ENCODE peak calls at places on chromosomes 3 and 15, in five cellular contexts. One of them, this sample, is unnamed.

GRCh38 chr3:5217824-5218595 is 30.5 kb downstream of the EDEM1 start:
- DNase-seq in stimulated activated CD8-positive, alpha-beta memory T cell treated with anti-CD3 and anti-CD28 coated beads, Interleukin-4, amount 100 ng/mL, for 1 hour: no peak
- DNase-seq in stimulated activated CD4-positive, alpha-beta T cell treated with anti-CD3 and anti-CD28 coated beads, Interleukin-15, amount 100 ng/mL, for 24 hours: no peak
- DNase-seq in caudate nucleus: peak
- DNase-seq in Panc1: no peak
- DNase-seq in this sample: no peak

GRCh38 chr15:72967836-72968530 is 84.3 kb upstream of the NEO1 start:
- DNase-seq in stimulated activated CD8-positive, alpha-beta memory T cell treated with anti-CD3 and anti-CD28 coated beads, Interleukin-4, amount 100 ng/mL, for 1 hour: no peak
- DNase-seq in caudate nucleus: no peak
- DNase-seq in Panc1: no peak
- DNase-seq in stimulated activated CD4-positive, alpha-beta T cell treated with anti-CD3 and anti-CD28 coated beads, Interleukin-15, amount 100 ng/mL, for 24 hours: no peak
- DNase-seq in this sample: no peak

GRCh38 chr3:179652467-179653105 is at the start of gene USP13:
- DNase-seq in caudate nucleus: peak
- DNase-seq in stimulated activated CD8-positive, alpha-beta memory T cell treated with anti-CD3 and anti-CD28 coated beads, Interleukin-4, amount 100 ng/mL, for 1 hour: peak
- DNase-seq in Panc1: no peak
- DNase-seq in stimulated activated CD4-positive, alpha-beta T cell treated with anti-CD3 and anti-CD28 coated beads, Interleukin-15, amount 100 ng/mL, for 24 hours: peak
- DNase-seq in this sample: no peak

GRCh38 chr15:23648920-23649515 is 1.4 kb upstream of the MAGEL2 start:
- DNase-seq in caudate nucleus: no peak
- DNase-seq in stimulated activated CD4-positive, alpha-beta T cell treated with anti-CD3 and anti-CD28 coated beads, Interleukin-15, amount 100 ng/mL, for 24 hours: peak
- DNase-seq in Panc1: no peak
- DNase-seq in stimulated activated CD8-positive, alpha-beta memory T cell treated with anti-CD3 and anti-CD28 coated beads, Interleukin-4, amount 100 ng/mL, for 1 hour: no peak
- DNase-seq in this sample: no peak

GRCh38 chr3:50365080-50365841 is 5.9 kb upstream of the TMEM115 start:
- DNase-seq in stimulated activated CD4-positive, alpha-beta T cell treated with anti-CD3 and anti-CD28 coated beads, Interleukin-15, amount 100 ng/mL, for 24 hours: peak
- DNase-seq in Panc1: no peak
- DNase-seq in stimulated activated CD8-positive, alpha-beta memory T cell treated with anti-CD3 and anti-CD28 coated beads, Interleukin-4, amount 100 ng/mL, for 1 hour: peak
- DNase-seq in caudate nucleus: peak
- DNase-seq in this sample: no peak

GRCh38 chr3:52288674-52289073 is 1.0 kb downstream of the GLYCTK start:
- DNase-seq in Panc1: no peak
- DNase-seq in caudate nucleus: no peak
- DNase-seq in stimulated activated CD4-positive, alpha-beta T cell treated with anti-CD3 and anti-CD28 coated beads, Interleukin-15, amount 100 ng/mL, for 24 hours: no peak
- DNase-seq in stimulated activated CD8-positive, alpha-beta memory T cell treated with anti-CD3 and anti-CD28 coated beads, Interleukin-4, amount 100 ng/mL, for 1 hour: no peak
- DNase-seq in this sample: no peak

GRCh38 chr3:56119575-56120349 is 348.5 kb downstream of the ERC2 start:
- DNase-seq in stimulated activated CD4-positive, alpha-beta T cell treated with anti-CD3 and anti-CD28 coated beads, Interleukin-15, amount 100 ng/mL, for 24 hours: no peak
- DNase-seq in stimulated activated CD8-positive, alpha-beta memory T cell treated with anti-CD3 and anti-CD28 coated beads, Interleukin-4, amount 100 ng/mL, for 1 hour: no peak
- DNase-seq in caudate nucleus: no peak
- DNase-seq in Panc1: no peak
- DNase-seq in this sample: no peak

GRCh38 chr3:63654246-63654645 is 1.8 kb downstream of the SNTN start:
- DNase-seq in Panc1: no peak
- DNase-seq in stimulated activated CD4-positive, alpha-beta T cell treated with anti-CD3 and anti-CD28 coated beads, Interleukin-15, amount 100 ng/mL, for 24 hours: no peak
- DNase-seq in caudate nucleus: no peak
- DNase-seq in stimulated activated CD8-positive, alpha-beta memory T cell treated with anti-CD3 and anti-CD28 coated beads, Interleukin-4, amount 100 ng/mL, for 1 hour: no peak
- DNase-seq in this sample: no peak

GRCh38 chr15:82128401-82129143 is 82.8 kb upstream of the MEX3B start:
- DNase-seq in stimulated activated CD8-positive, alpha-beta memory T cell treated with anti-CD3 and anti-CD28 coated beads, Interleukin-4, amount 100 ng/mL, for 1 hour: no peak
- DNase-seq in caudate nucleus: no peak
- DNase-seq in Panc1: no peak
- DNase-seq in stimulated activated CD4-positive, alpha-beta T cell treated with anti-CD3 and anti-CD28 coated beads, Interleukin-15, amount 100 ng/mL, for 24 hours: no peak
- DNase-seq in this sample: no peak

GRCh38 chr3:56975562-56975961 is 84.9 kb upstream of the SPATA12 start:
- DNase-seq in stimulated activated CD4-positive, alpha-beta T cell treated with anti-CD3 and anti-CD28 coated beads, Interleukin-15, amount 100 ng/mL, for 24 hours: no peak
- DNase-seq in Panc1: no peak
- DNase-seq in stimulated activated CD8-positive, alpha-beta memory T cell treated with anti-CD3 and anti-CD28 coated beads, Interleukin-4, amount 100 ng/mL, for 1 hour: no peak
- DNase-seq in caudate nucleus: no peak
- DNase-seq in this sample: no peak

GRCh38 chr3:129793947-129794318 is 99.6 kb downstream of the TMCC1 start:
- DNase-seq in stimulated activated CD4-positive, alpha-beta T cell treated with anti-CD3 and anti-CD28 coated beads, Interleukin-15, amount 100 ng/mL, for 24 hours: no peak
- DNase-seq in stimulated activated CD8-positive, alpha-beta memory T cell treated with anti-CD3 and anti-CD28 coated beads, Interleukin-4, amount 100 ng/mL, for 1 hour: no peak
- DNase-seq in Panc1: no peak
- DNase-seq in caudate nucleus: no peak
- DNase-seq in this sample: no peak

GRCh38 chr3:156187146-156187769 is 66.9 kb downstream of the KCNAB1 start:
- DNase-seq in stimulated activated CD8-positive, alpha-beta memory T cell treated with anti-CD3 and anti-CD28 coated beads, Interleukin-4, amount 100 ng/mL, for 1 hour: no peak
- DNase-seq in caudate nucleus: no peak
- DNase-seq in Panc1: no peak
- DNase-seq in stimulated activated CD4-positive, alpha-beta T cell treated with anti-CD3 and anti-CD28 coated beads, Interleukin-15, amount 100 ng/mL, for 24 hours: no peak
- DNase-seq in this sample: no peak

GRCh38 chr3:185335799-185336198 is 27.1 kb upstream of the MAP3K13 start:
- DNase-seq in caudate nucleus: no peak
- DNase-seq in stimulated activated CD4-positive, alpha-beta T cell treated with anti-CD3 and anti-CD28 coated beads, Interleukin-15, amount 100 ng/mL, for 24 hours: no peak
- DNase-seq in Panc1: peak
- DNase-seq in stimulated activated CD8-positive, alpha-beta memory T cell treated with anti-CD3 and anti-CD28 coated beads, Interleukin-4, amount 100 ng/mL, for 1 hour: no peak
- DNase-seq in this sample: no peak

GRCh38 chr15:42065008-42065407 is 29.4 kb downstream of the PLA2G4D start:
- DNase-seq in stimulated activated CD4-positive, alpha-beta T cell treated with anti-CD3 and anti-CD28 coated beads, Interleukin-15, amount 100 ng/mL, for 24 hours: no peak
- DNase-seq in Panc1: no peak
- DNase-seq in caudate nucleus: no peak
- DNase-seq in stimulated activated CD8-positive, alpha-beta memory T cell treated with anti-CD3 and anti-CD28 coated beads, Interleukin-4, amount 100 ng/mL, for 1 hour: no peak
- DNase-seq in this sample: no peak

GRCh38 chr3:161770532-161771386 is 274.2 kb downstream of the OTOL1 start:
- DNase-seq in caudate nucleus: no peak
- DNase-seq in Panc1: no peak
- DNase-seq in stimulated activated CD4-positive, alpha-beta T cell treated with anti-CD3 and anti-CD28 coated beads, Interleukin-15, amount 100 ng/mL, for 24 hours: peak
- DNase-seq in stimulated activated CD8-positive, alpha-beta memory T cell treated with anti-CD3 and anti-CD28 coated beads, Interleukin-4, amount 100 ng/mL, for 1 hour: no peak
- DNase-seq in this sample: no peak

GRCh38 chr3:127684871-127685707 is 12.3 kb downstream of the ABTB1 start:
- DNase-seq in stimulated activated CD8-positive, alpha-beta memory T cell treated with anti-CD3 and anti-CD28 coated beads, Interleukin-4, amount 100 ng/mL, for 1 hour: no peak
- DNase-seq in Panc1: no peak
- DNase-seq in stimulated activated CD4-positive, alpha-beta T cell treated with anti-CD3 and anti-CD28 coated beads, Interleukin-15, amount 100 ng/mL, for 24 hours: no peak
- DNase-seq in caudate nucleus: no peak
- DNase-seq in this sample: no peak

GRCh38 chr15:47473857-47474256 is 243.4 kb upstream of the SEMA6D start:
- DNase-seq in caudate nucleus: no peak
- DNase-seq in stimulated activated CD4-positive, alpha-beta T cell treated with anti-CD3 and anti-CD28 coated beads, Interleukin-15, amount 100 ng/mL, for 24 hours: no peak
- DNase-seq in stimulated activated CD8-positive, alpha-beta memory T cell treated with anti-CD3 and anti-CD28 coated beads, Interleukin-4, amount 100 ng/mL, for 1 hour: no peak
- DNase-seq in Panc1: no peak
- DNase-seq in this sample: peak

GRCh38 chr3:8532251-8532831 is 30.7 kb downstream of the LMCD1 start:
- DNase-seq in caudate nucleus: no peak
- DNase-seq in stimulated activated CD4-positive, alpha-beta T cell treated with anti-CD3 and anti-CD28 coated beads, Interleukin-15, amount 100 ng/mL, for 24 hours: no peak
- DNase-seq in stimulated activated CD8-positive, alpha-beta memory T cell treated with anti-CD3 and anti-CD28 coated beads, Interleukin-4, amount 100 ng/mL, for 1 hour: no peak
- DNase-seq in Panc1: no peak
- DNase-seq in this sample: no peak

GRCh38 chr3:107431048-107431297 is 53.7 kb downstream of the CCDC54 start:
- DNase-seq in stimulated activated CD8-positive, alpha-beta memory T cell treated with anti-CD3 and anti-CD28 coated beads, Interleukin-4, amount 100 ng/mL, for 1 hour: no peak
- DNase-seq in stimulated activated CD4-positive, alpha-beta T cell treated with anti-CD3 and anti-CD28 coated beads, Interleukin-15, amount 100 ng/mL, for 24 hours: peak
- DNase-seq in caudate nucleus: peak
- DNase-seq in Panc1: no peak
- DNase-seq in this sample: peak

GRCh38 chr3:132879651-132880050 is 157.4 kb upstream of the NPHP3 start:
- DNase-seq in stimulated activated CD8-positive, alpha-beta memory T cell treated with anti-CD3 and anti-CD28 coated beads, Interleukin-4, amount 100 ng/mL, for 1 hour: no peak
- DNase-seq in stimulated activated CD4-positive, alpha-beta T cell treated with anti-CD3 and anti-CD28 coated beads, Interleukin-15, amount 100 ng/mL, for 24 hours: no peak
- DNase-seq in caudate nucleus: no peak
- DNase-seq in Panc1: no peak
- DNase-seq in this sample: no peak

GRCh38 chr3:138947303-138948121 is 495 bp downstream of the FOXL2NB start:
- DNase-seq in stimulated activated CD4-positive, alpha-beta T cell treated with anti-CD3 and anti-CD28 coated beads, Interleukin-15, amount 100 ng/mL, for 24 hours: no peak
- DNase-seq in Panc1: no peak
- DNase-seq in caudate nucleus: no peak
- DNase-seq in stimulated activated CD8-positive, alpha-beta memory T cell treated with anti-CD3 and anti-CD28 coated beads, Interleukin-4, amount 100 ng/mL, for 1 hour: no peak
- DNase-seq in this sample: no peak

GRCh38 chr15:24786347-24786746 is 110.8 kb downstream of the NPAP1 start:
- DNase-seq in stimulated activated CD8-positive, alpha-beta memory T cell treated with anti-CD3 and anti-CD28 coated beads, Interleukin-4, amount 100 ng/mL, for 1 hour: no peak
- DNase-seq in stimulated activated CD4-positive, alpha-beta T cell treated with anti-CD3 and anti-CD28 coated beads, Interleukin-15, amount 100 ng/mL, for 24 hours: no peak
- DNase-seq in caudate nucleus: no peak
- DNase-seq in Panc1: no peak
- DNase-seq in this sample: no peak

GRCh38 chr3:14598143-14598569 is 53.4 kb upstream of the CCDC174 start:
- DNase-seq in caudate nucleus: peak
- DNase-seq in stimulated activated CD4-positive, alpha-beta T cell treated with anti-CD3 and anti-CD28 coated beads, Interleukin-15, amount 100 ng/mL, for 24 hours: peak
- DNase-seq in Panc1: no peak
- DNase-seq in stimulated activated CD8-positive, alpha-beta memory T cell treated with anti-CD3 and anti-CD28 coated beads, Interleukin-4, amount 100 ng/mL, for 1 hour: no peak
- DNase-seq in this sample: no peak

GRCh38 chr3:24145981-24146822 is 201.1 kb downstream of the NR1D2 start:
- DNase-seq in caudate nucleus: no peak
- DNase-seq in stimulated activated CD4-positive, alpha-beta T cell treated with anti-CD3 and anti-CD28 coated beads, Interleukin-15, amount 100 ng/mL, for 24 hours: no peak
- DNase-seq in stimulated activated CD8-positive, alpha-beta memory T cell treated with anti-CD3 and anti-CD28 coated beads, Interleukin-4, amount 100 ng/mL, for 1 hour: no peak
- DNase-seq in Panc1: no peak
- DNase-seq in this sample: no peak

GRCh38 chr15:63506537-63507035 is 2.2 kb downstream of the USP3 start:
- DNase-seq in stimulated activated CD4-positive, alpha-beta T cell treated with anti-CD3 and anti-CD28 coated beads, Interleukin-15, amount 100 ng/mL, for 24 hours: peak
- DNase-seq in Panc1: no peak
- DNase-seq in stimulated activated CD8-positive, alpha-beta memory T cell treated with anti-CD3 and anti-CD28 coated beads, Interleukin-4, amount 100 ng/mL, for 1 hour: no peak
- DNase-seq in caudate nucleus: no peak
- DNase-seq in this sample: no peak